ENCODE peak calls at places on chromosomes 2 and 18, in nine cellular contexts. One of them, this sample, is unnamed.

GRCh38 chr2:53058526-53058925 is 709.1 kb upstream of the CHAC2 start:
- DNase-seq in mesendoderm: peak
- DNase-seq in GDM1: no peak
- DNase-seq in iPS-NIHi11: peak
- DNase-seq in stomach: no peak
- DNase-seq in fibroblast of the aortic adventitia: no peak
- DNase-seq in EH: no peak
- DNase-seq in NCI-H1436: no peak
- DNase-seq in ACHN: peak
- DNase-seq in this sample: peak

GRCh38 chr2:216013080-216013909 is at the start of gene MREG:
- DNase-seq in mesendoderm: peak
- DNase-seq in GDM1: peak
- DNase-seq in iPS-NIHi11: peak
- DNase-seq in stomach: peak
- DNase-seq in fibroblast of the aortic adventitia: peak
- DNase-seq in EH: peak
- DNase-seq in NCI-H1436: peak
- DNase-seq in ACHN: peak
- DNase-seq in this sample: peak

GRCh38 chr2:54106631-54107454 is 8.6 kb upstream of the ACYP2 start:
- DNase-seq in mesendoderm: peak
- DNase-seq in GDM1: peak
- DNase-seq in iPS-NIHi11: peak
- DNase-seq in stomach: peak
- DNase-seq in fibroblast of the aortic adventitia: peak
- DNase-seq in EH: peak
- DNase-seq in NCI-H1436: peak
- DNase-seq in ACHN: peak
- DNase-seq in this sample: peak

GRCh38 chr2:190119257-190119656 is 56.7 kb upstream of the MSTN start:
- DNase-seq in mesendoderm: peak
- DNase-seq in GDM1: no peak
- DNase-seq in iPS-NIHi11: peak
- DNase-seq in stomach: no peak
- DNase-seq in fibroblast of the aortic adventitia: peak
- DNase-seq in EH: no peak
- DNase-seq in NCI-H1436: no peak
- DNase-seq in ACHN: no peak
- DNase-seq in this sample: no peak

GRCh38 chr18:54961016-54961423 is 1.8 kb upstream of the CCDC68 start:
- DNase-seq in mesendoderm: no peak
- DNase-seq in GDM1: no peak
- DNase-seq in iPS-NIHi11: no peak
- DNase-seq in stomach: no peak
- DNase-seq in fibroblast of the aortic adventitia: no peak
- DNase-seq in EH: no peak
- DNase-seq in NCI-H1436: no peak
- DNase-seq in ACHN: no peak
- DNase-seq in this sample: peak

GRCh38 chr2:235860846-235861245 is 307.3 kb downstream of the GBX2 start:
- DNase-seq in mesendoderm: no peak
- DNase-seq in GDM1: no peak
- DNase-seq in iPS-NIHi11: no peak
- DNase-seq in stomach: no peak
- DNase-seq in fibroblast of the aortic adventitia: no peak
- DNase-seq in EH: peak
- DNase-seq in NCI-H1436: no peak
- DNase-seq in ACHN: no peak
- DNase-seq in this sample: peak

GRCh38 chr2:186256540-186256939 is 229.5 kb upstream of the ZC3H15 start:
- DNase-seq in mesendoderm: peak
- DNase-seq in GDM1: no peak
- DNase-seq in iPS-NIHi11: peak
- DNase-seq in stomach: no peak
- DNase-seq in fibroblast of the aortic adventitia: peak
- DNase-seq in EH: peak
- DNase-seq in NCI-H1436: peak
- DNase-seq in ACHN: peak
- DNase-seq in this sample: peak

GRCh38 chr2:169768262-169768995 is 30.2 kb upstream of the SSB start:
- DNase-seq in mesendoderm: no peak
- DNase-seq in GDM1: no peak
- DNase-seq in iPS-NIHi11: peak
- DNase-seq in stomach: no peak
- DNase-seq in fibroblast of the aortic adventitia: no peak
- DNase-seq in EH: no peak
- DNase-seq in NCI-H1436: no peak
- DNase-seq in ACHN: no peak
- DNase-seq in this sample: no peak

GRCh38 chr2:27715318-27716165 is 51.9 kb downstream of the SLC4A1AP start:
- DNase-seq in mesendoderm: peak
- DNase-seq in GDM1: no peak
- DNase-seq in iPS-NIHi11: peak
- DNase-seq in stomach: no peak
- DNase-seq in fibroblast of the aortic adventitia: peak
- DNase-seq in EH: peak
- DNase-seq in NCI-H1436: no peak
- DNase-seq in ACHN: peak
- DNase-seq in this sample: peak

GRCh38 chr2:120783969-120784372 is 48.3 kb downstream of the GLI2 start:
- DNase-seq in mesendoderm: no peak
- DNase-seq in GDM1: no peak
- DNase-seq in iPS-NIHi11: no peak
- DNase-seq in stomach: no peak
- DNase-seq in fibroblast of the aortic adventitia: no peak
- DNase-seq in EH: no peak
- DNase-seq in NCI-H1436: no peak
- DNase-seq in ACHN: no peak
- DNase-seq in this sample: no peak